ENCODE peak calls at places on chromosome 20, in seven cellular contexts. One of them, this sample, is unnamed.

GRCh38 chr20:44481719-44482416 is 6.2 kb downstream of the TTPAL start:
- DNase-seq in uterus: no peak
- DNase-seq in tibial nerve: no peak
- DNase-seq in colonic mucosa: no peak
- DNase-seq in upper lobe of right lung: no peak
- DNase-seq in A549: no peak
- DNase-seq in pancreas: no peak
- DNase-seq in this sample: no peak

GRCh38 chr20:35387334-35387733 is 24.4 kb downstream of the UQCC1 start:
- DNase-seq in tibial nerve: no peak
- DNase-seq in upper lobe of right lung: no peak
- DNase-seq in A549: no peak
- DNase-seq in uterus: no peak
- DNase-seq in colonic mucosa: no peak
- DNase-seq in pancreas: no peak
- DNase-seq in this sample: peak; percentile 45

GRCh38 chr20:56414842-56415765 is 3.0 kb downstream of the CASS4 start:
- DNase-seq in A549: no peak
- DNase-seq in uterus: no peak
- DNase-seq in tibial nerve: no peak
- DNase-seq in upper lobe of right lung: no peak
- DNase-seq in colonic mucosa: no peak
- DNase-seq in pancreas: no peak
- DNase-seq in this sample: no peak

GRCh38 chr20:37042986-37043972 is 52.5 kb downstream of the RBL1 start:
- DNase-seq in A549: no peak
- DNase-seq in upper lobe of right lung: no peak
- DNase-seq in pancreas: no peak
- DNase-seq in colonic mucosa: no peak
- DNase-seq in tibial nerve: no peak
- DNase-seq in uterus: no peak
- DNase-seq in this sample: no peak

GRCh38 chr20:3724356-3724755 is 8.1 kb upstream of the HSPA12B start:
- DNase-seq in colonic mucosa: no peak
- DNase-seq in A549: no peak
- DNase-seq in upper lobe of right lung: no peak
- DNase-seq in pancreas: no peak
- DNase-seq in uterus: no peak
- DNase-seq in tibial nerve: no peak
- DNase-seq in this sample: no peak

GRCh38 chr20:20184149-20184548 is 131.8 kb downstream of the CFAP61 start:
- DNase-seq in upper lobe of right lung: no peak
- DNase-seq in pancreas: no peak
- DNase-seq in A549: no peak
- DNase-seq in colonic mucosa: no peak
- DNase-seq in uterus: no peak
- DNase-seq in tibial nerve: no peak
- DNase-seq in this sample: no peak

GRCh38 chr20:3744806-3745685 is 12.6 kb downstream of the HSPA12B start:
- DNase-seq in uterus: peak; percentile 56
- DNase-seq in pancreas: peak; percentile 61
- DNase-seq in tibial nerve: peak; percentile 43
- DNase-seq in A549: peak; percentile 94
- DNase-seq in upper lobe of right lung: peak; percentile 94
- DNase-seq in colonic mucosa: peak; percentile 70
- DNase-seq in this sample: peak; percentile 79

GRCh38 chr20:986733-987355 is 15.3 kb downstream of the RSPO4 start:
- DNase-seq in tibial nerve: no peak
- DNase-seq in upper lobe of right lung: no peak
- DNase-seq in uterus: no peak
- DNase-seq in pancreas: no peak
- DNase-seq in colonic mucosa: no peak
- DNase-seq in A549: no peak
- DNase-seq in this sample: no peak

GRCh38 chr20:37538003-37538402 is 10.3 kb upstream of the BLCAP start:
- DNase-seq in colonic mucosa: no peak
- DNase-seq in upper lobe of right lung: no peak
- DNase-seq in uterus: no peak
- DNase-seq in pancreas: no peak
- DNase-seq in A549: no peak
- DNase-seq in tibial nerve: no peak
- DNase-seq in this sample: peak; percentile 17

GRCh38 chr20:25546048-25546447 is 39.3 kb downstream of the NINL start:
- DNase-seq in tibial nerve: no peak
- DNase-seq in A549: no peak
- DNase-seq in uterus: no peak
- DNase-seq in upper lobe of right lung: no peak
- DNase-seq in colonic mucosa: no peak
- DNase-seq in pancreas: no peak
- DNase-seq in this sample: no peak

GRCh38 chr20:51575486-51575885 is 33.0 kb upstream of the NFATC2 start:
- DNase-seq in A549: no peak
- DNase-seq in upper lobe of right lung: no peak
- DNase-seq in pancreas: no peak
- DNase-seq in colonic mucosa: no peak
- DNase-seq in uterus: no peak
- DNase-seq in tibial nerve: no peak
- DNase-seq in this sample: no peak

GRCh38 chr20:38202153-38202981 is 37.3 kb upstream of the TGM2 start:
- DNase-seq in upper lobe of right lung: peak; percentile 36
- DNase-seq in A549: no peak
- DNase-seq in tibial nerve: no peak
- DNase-seq in uterus: no peak
- DNase-seq in pancreas: no peak
- DNase-seq in colonic mucosa: no peak
- DNase-seq in this sample: no peak

GRCh38 chr20:40813213-40813510 is 124.1 kb upstream of the MAFB start:
- DNase-seq in colonic mucosa: no peak
- DNase-seq in upper lobe of right lung: no peak
- DNase-seq in pancreas: no peak
- DNase-seq in tibial nerve: no peak
- DNase-seq in uterus: no peak
- DNase-seq in A549: no peak
- DNase-seq in this sample: no peak

GRCh38 chr20:24828992-24829648 is 119.9 kb upstream of the CST7 start:
- DNase-seq in A549: no peak
- DNase-seq in pancreas: no peak
- DNase-seq in tibial nerve: no peak
- DNase-seq in uterus: no peak
- DNase-seq in colonic mucosa: no peak
- DNase-seq in upper lobe of right lung: no peak
- DNase-seq in this sample: no peak

GRCh38 chr20:17648782-17649730 is 33.0 kb downstream of the RRBP1 start:
- DNase-seq in tibial nerve: no peak
- DNase-seq in pancreas: peak; percentile 71
- DNase-seq in colonic mucosa: peak; percentile 58
- DNase-seq in upper lobe of right lung: peak; percentile 79
- DNase-seq in uterus: peak; percentile 14
- DNase-seq in A549: peak; percentile 62
- DNase-seq in this sample: no peak

GRCh38 chr20:45910670-45911485 is 1.1 kb downstream of the PLTP start:
- DNase-seq in upper lobe of right lung: peak; percentile 94
- DNase-seq in tibial nerve: peak; percentile 99
- DNase-seq in A549: peak; percentile 87
- DNase-seq in colonic mucosa: peak; percentile 98
- DNase-seq in uterus: peak; percentile 100
- DNase-seq in pancreas: peak; percentile 96
- DNase-seq in this sample: peak; percentile 99

GRCh38 chr20:40743172-40743775 is 54.2 kb upstream of the MAFB start:
- DNase-seq in upper lobe of right lung: no peak
- DNase-seq in tibial nerve: no peak
- DNase-seq in colonic mucosa: no peak
- DNase-seq in A549: no peak
- DNase-seq in pancreas: no peak
- DNase-seq in uterus: no peak
- DNase-seq in this sample: no peak

GRCh38 chr20:29123861-29124260 is 2133.6 kb upstream of the DEFB115 start:
- DNase-seq in uterus: no peak
- DNase-seq in A549: no peak
- DNase-seq in tibial nerve: no peak
- DNase-seq in pancreas: no peak
- DNase-seq in colonic mucosa: no peak
- DNase-seq in upper lobe of right lung: no peak
- DNase-seq in this sample: no peak

GRCh38 chr20:24566656-24567055 is 97.2 kb downstream of the SYNDIG1 start:
- DNase-seq in tibial nerve: no peak
- DNase-seq in uterus: no peak
- DNase-seq in pancreas: no peak
- DNase-seq in colonic mucosa: no peak
- DNase-seq in A549: no peak
- DNase-seq in upper lobe of right lung: no peak
- DNase-seq in this sample: no peak

GRCh38 chr20:772806-773205 is 4.5 kb upstream of the SLC52A3 start:
- DNase-seq in A549: no peak
- DNase-seq in upper lobe of right lung: no peak
- DNase-seq in uterus: no peak
- DNase-seq in tibial nerve: no peak
- DNase-seq in colonic mucosa: no peak
- DNase-seq in pancreas: no peak
- DNase-seq in this sample: no peak

GRCh38 chr20:46928580-46929132 is 34.0 kb downstream of the EYA2 start:
- DNase-seq in A549: no peak
- DNase-seq in uterus: peak; percentile 37
- DNase-seq in colonic mucosa: no peak
- DNase-seq in pancreas: no peak
- DNase-seq in upper lobe of right lung: no peak
- DNase-seq in tibial nerve: peak; percentile 60
- DNase-seq in this sample: no peak
- H3K27ac ChIP-seq in A549: no peak overlapping the region
- H3K27ac ChIP-seq in uterus: no peak overlapping the region
- H3K27ac ChIP-seq in colonic mucosa: no peak overlapping the region
- H3K27ac ChIP-seq in pancreas: no peak overlapping the region
- H3K27ac ChIP-seq in upper lobe of right lung: no peak overlapping the region
- H3K27ac ChIP-seq in tibial nerve: peak overlapping the region; percentile 90
- H3K27ac ChIP-seq in this sample: no peak overlapping the region

DNA sequence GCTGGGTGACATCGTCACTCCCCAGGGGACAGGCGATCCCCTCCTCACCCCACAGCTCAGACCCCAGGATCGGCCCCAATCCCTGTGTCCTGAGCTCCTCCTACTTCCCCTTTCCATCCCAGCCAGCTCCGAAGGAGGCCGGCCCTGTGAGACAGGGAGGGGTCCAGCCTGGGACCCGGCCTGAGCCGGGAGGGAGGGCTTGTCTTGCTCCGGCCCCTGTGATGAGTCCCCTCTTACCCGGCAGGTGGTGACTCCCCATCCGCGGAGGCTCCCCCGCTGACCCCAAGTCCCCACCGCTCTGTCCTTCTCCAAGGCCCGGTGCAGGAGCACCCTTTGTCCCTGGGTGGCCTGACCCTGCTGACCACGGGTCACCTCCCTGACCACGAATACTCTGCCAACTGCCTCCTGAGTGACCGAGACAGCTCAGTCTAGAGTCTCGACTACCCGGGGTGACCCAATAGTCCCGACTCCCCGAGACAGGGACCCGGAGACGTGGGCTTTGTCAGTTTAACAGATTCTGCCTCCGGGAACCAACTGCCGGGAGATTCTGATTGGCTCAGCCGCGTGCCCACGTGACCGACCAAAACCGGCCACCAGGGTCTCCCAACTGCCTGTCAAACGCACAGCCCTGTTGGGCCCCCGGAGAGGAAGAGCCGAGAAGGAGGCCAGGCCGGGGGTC is 187.4 kb upstream of the PROKR2 start:
- DNase-seq in uterus: peak; percentile 64
- DNase-seq in tibial nerve: peak; percentile 22
- DNase-seq in pancreas: peak; percentile 49
- DNase-seq in upper lobe of right lung: peak; percentile 81
- DNase-seq in A549: no peak
- DNase-seq in colonic mucosa: peak; percentile 76
- DNase-seq in this sample: no peak
- TF ChIP-seq CTCF in uterus: no peak
- TF ChIP-seq CTCF in tibial nerve: no peak
- TF ChIP-seq CTCF in pancreas: no peak
- TF ChIP-seq CTCF in upper lobe of right lung: no peak
- TF ChIP-seq CTCF in A549: no peak
- TF ChIP-seq CTCF in colonic mucosa: no peak
- TF ChIP-seq CTCF in this sample: no peak

DNA sequence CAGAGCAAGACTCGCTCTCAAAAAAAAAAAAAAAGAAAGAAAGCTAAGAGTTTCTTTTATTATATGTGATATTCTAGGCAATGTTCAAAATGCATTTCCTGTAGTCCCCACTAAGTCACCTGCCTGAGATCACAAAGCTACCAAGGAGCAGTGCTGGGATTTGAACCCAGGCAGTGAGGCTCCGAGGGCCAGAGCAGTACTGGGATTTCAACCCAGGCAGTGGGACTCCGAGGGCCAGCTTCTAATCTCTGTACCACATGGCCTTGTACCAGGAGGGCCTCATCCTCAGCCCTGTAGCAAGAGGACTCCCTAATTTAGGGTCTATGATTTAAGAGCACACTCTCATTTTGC is 39.7 kb downstream of the ZMYND8 start:
- DNase-seq in tibial nerve: no peak
- DNase-seq in colonic mucosa: no peak
- DNase-seq in A549: no peak
- DNase-seq in uterus: no peak
- DNase-seq in pancreas: no peak
- DNase-seq in upper lobe of right lung: peak; percentile 40
- DNase-seq in this sample: no peak
- H3K4me1 ChIP-seq in tibial nerve: peaks cover 75% of the 10 kb centered on the region
- H3K4me1 ChIP-seq in colonic mucosa: peaks cover 40% of the 10 kb centered on the region
- H3K4me1 ChIP-seq in A549: peaks cover 85% of the 10 kb centered on the region
- H3K4me1 ChIP-seq in uterus: peaks cover 36% of the 10 kb centered on the region
- H3K4me1 ChIP-seq in pancreas: peaks cover 49% of the 10 kb centered on the region
- H3K4me1 ChIP-seq in upper lobe of right lung: peaks cover 81% of the 10 kb centered on the region
- H3K4me1 ChIP-seq in this sample: peaks cover 53% of the 10 kb centered on the region

GRCh38 chr20:53899351-53900167 is 170.8 kb downstream of the BCAS1 start:
- DNase-seq in uterus: no peak
- DNase-seq in pancreas: peak; percentile 21
- DNase-seq in upper lobe of right lung: no peak
- DNase-seq in tibial nerve: no peak
- DNase-seq in A549: peak; percentile 60
- DNase-seq in colonic mucosa: peak; percentile 63
- DNase-seq in this sample: peak; percentile 97

GRCh38 chr20:53901697-53902096 is 168.7 kb downstream of the BCAS1 start:
- DNase-seq in tibial nerve: no peak
- DNase-seq in colonic mucosa: no peak
- DNase-seq in A549: no peak
- DNase-seq in upper lobe of right lung: no peak
- DNase-seq in pancreas: no peak
- DNase-seq in uterus: no peak
- DNase-seq in this sample: no peak

GRCh38 chr20:53902968-53903651 is 167.3 kb downstream of the BCAS1 start:
- DNase-seq in upper lobe of right lung: no peak
- DNase-seq in tibial nerve: no peak
- DNase-seq in pancreas: no peak
- DNase-seq in A549: no peak
- DNase-seq in uterus: no peak
- DNase-seq in colonic mucosa: no peak
- DNase-seq in this sample: no peak

GRCh38 chr20:53900380-53900999 is 169.9 kb downstream of the BCAS1 start:
- DNase-seq in colonic mucosa: no peak
- DNase-seq in upper lobe of right lung: no peak
- DNase-seq in tibial nerve: no peak
- DNase-seq in A549: peak; percentile 26
- DNase-seq in pancreas: no peak
- DNase-seq in uterus: no peak
- DNase-seq in this sample: peak; percentile 98

DNA sequence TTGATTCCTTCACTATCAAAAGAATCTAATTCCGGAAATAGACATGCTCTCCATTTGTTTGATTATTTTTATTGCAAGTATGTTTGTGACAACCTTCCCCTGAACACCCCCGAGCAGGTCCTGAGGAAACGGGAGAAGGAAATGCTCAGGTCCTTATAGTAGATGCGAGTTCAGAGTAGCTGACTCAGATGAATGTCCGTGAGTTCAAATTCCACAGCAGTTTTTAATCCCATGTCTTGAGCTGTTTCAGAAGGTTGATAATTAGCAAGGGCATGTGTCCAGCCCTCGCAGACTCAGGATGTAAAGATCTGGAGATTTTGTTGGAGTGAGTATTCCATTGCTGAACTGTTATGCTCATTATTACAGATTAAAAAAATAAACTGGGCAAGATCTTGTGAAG is 169.3 kb downstream of the BCAS1 start:
- DNase-seq in pancreas: no peak
- DNase-seq in A549: peak; percentile 43
- DNase-seq in upper lobe of right lung: no peak
- DNase-seq in colonic mucosa: peak; percentile 53
- DNase-seq in uterus: no peak
- DNase-seq in tibial nerve: no peak
- DNase-seq in this sample: no peak
- H3K27ac ChIP-seq in pancreas: peak overlapping the region; percentile 73
- H3K27ac ChIP-seq in A549: peak overlapping the region; percentile 91
- H3K27ac ChIP-seq in upper lobe of right lung: no peak overlapping the region
- H3K27ac ChIP-seq in colonic mucosa: peak overlapping the region; percentile 70
- H3K27ac ChIP-seq in uterus: peak overlapping the region; percentile 69
- H3K27ac ChIP-seq in tibial nerve: peak overlapping the region; percentile 76
- H3K27ac ChIP-seq in this sample: peak overlapping the region; percentile 93